ENCODE peak calls at places on chromosomes 16 and 17, in five cellular contexts. F, L, W, A and S are unnamed samples.

GRCh38 chr17:38591759-38592241 is 14.0 kb downstream of the SRCIN1 start:
- DNase-seq in W (peak), F (peak), A (no peak), L (no peak), S (no peak)

GRCh38 chr17:1584167-1584566 is 21.6 kb upstream of the PITPNA start:
- DNase-seq in A (no peak), F (no peak), L (no peak), W (no peak), S (no peak)

GRCh38 chr17:74417178-74418045 is 14.5 kb upstream of the GPRC5C start:
- DNase-seq in F (no peak), W (peak), L (peak), A (no peak), S (peak)

GRCh38 chr17:45172541-45173286 is 11.0 kb downstream of the HEXIM2 start:
- DNase-seq in L (peak), A (no peak), F (peak), W (peak), S (peak)

GRCh38 chr17:44608732-44609435 is 47.4 kb upstream of the MEIOC start:
- DNase-seq in F (peak), L (no peak), W (no peak), A (no peak), S (no peak)

GRCh38 chr16:65410801-65411200 is 288.9 kb upstream of the CDH11 start:
- DNase-seq in L (no peak), F (no peak), A (no peak), W (no peak), S (no peak)

GRCh38 chr16:86505185-86505898 is 5.0 kb upstream of the FOXF1 start:
- DNase-seq in F (no peak), A (no peak), L (no peak), W (peak), S (no peak)

GRCh38 chr17:49766918-49767530 is 3.1 kb upstream of the FAM117A start:
- DNase-seq in L (no peak), A (peak), W (no peak), F (no peak), S (no peak)

GRCh38 chr16:4682616-4683254 is 10.6 kb upstream of the NUDT16L1 start:
- DNase-seq in W (peak), F (peak), L (no peak), A (peak), S (no peak)

GRCh38 chr16:24372824-24373223 is 116.7 kb downstream of the CACNG3 start:
- DNase-seq in A (no peak), F (no peak), W (no peak), L (no peak), S (no peak)

GRCh38 chr17:43758497-43759174 is at the start of gene SOST:
- DNase-seq in F (no peak), L (no peak), W (peak), A (peak), S (no peak)

GRCh38 chr17:16287563-16288027 is 65.7 kb downstream of the CENPV start:
- DNase-seq in L (no peak), W (peak), A (peak), F (no peak), S (no peak)

GRCh38 chr17:82237083-82237745 is 8.4 kb downstream of the SLC16A3 start:
- DNase-seq in L (no peak), W (no peak), F (no peak), A (no peak), S (no peak)

GRCh38 chr17:58277107-58277506 is 3.6 kb downstream of the MPO start:
- DNase-seq in L (no peak), W (no peak), F (no peak), A (peak), S (peak)

GRCh38 chr17:3950584-3950983 is 13.7 kb downstream of the ATP2A3 start:
- DNase-seq in L (no peak), F (no peak), W (no peak), A (no peak), S (no peak)

GRCh38 chr17:45241315-45242011 is 19.8 kb downstream of the FMNL1 start:
- DNase-seq in F (peak), L (no peak), W (no peak), A (no peak), S (no peak)

GRCh38 chr16:16052916-16053315 is 103.5 kb downstream of the ABCC1 start:
- DNase-seq in A (no peak), F (no peak), L (no peak), W (no peak), S (no peak)

GRCh38 chr16:83164816-83165215 is 538.0 kb downstream of the CDH13 start:
- DNase-seq in L (no peak), F (no peak), A (no peak), W (no peak), S (no peak)

GRCh38 chr17:29615492-29616299 is 7.0 kb downstream of the CORO6 start:
- DNase-seq in A (peak), F (peak), L (peak), W (peak), S (no peak)

GRCh38 chr16:3046506-3047386 is at the start of gene MMP25:
- DNase-seq in F (peak), L (no peak), A (no peak), W (peak), S (no peak)

GRCh38 chr17:81250286-81251090 is 11.4 kb downstream of the NDUFAF8 start:
- DNase-seq in W (no peak), A (no peak), F (no peak), L (no peak), S (no peak)

GRCh38 chr17:13244511-13244910 is 226.7 kb upstream of the ELAC2 start:
- DNase-seq in A (no peak), L (no peak), W (no peak), F (no peak), S (no peak)

GRCh38 chr17:63332286-63332685 is 113.8 kb downstream of the CYB561 start:
- DNase-seq in F (no peak), W (no peak), L (no peak), A (no peak), S (no peak)

GRCh38 chr17:76481091-76481655 is 13.8 kb downstream of the AANAT start:
- DNase-seq in W (peak), L (no peak), F (no peak), A (no peak), S (no peak)

GRCh38 chr16:29686740-29687327 is 7.9 kb downstream of the QPRT start:
- DNase-seq in W (no peak), A (no peak), L (no peak), F (no peak), S (no peak)

GRCh38 chr16:2766430-2767139 is 10.5 kb downstream of the ELOB start:
- DNase-seq in L (no peak), A (no peak), F (no peak), W (no peak), S (no peak)

GRCh38 chr17:35373532-35373983 is at the start of gene SLFN11:
- DNase-seq in A (peak), W (peak), L (peak), F (peak), S (no peak)

GRCh38 chr16:46908540-46909372 is 24.6 kb downstream of the GPT2 start:
- DNase-seq in W (peak), L (peak), F (peak), A (peak), S (peak)

GRCh38 chr16:53726625-53727024 is 22.7 kb downstream of the FTO start:
- DNase-seq in W (no peak), A (peak), F (no peak), L (no peak), S (no peak)

GRCh38 chr17:49850772-49851386 is 3.0 kb upstream of the TAC4 start:
- DNase-seq in L (no peak), W (peak), F (peak), A (no peak), S (no peak)

GRCh38 chr17:35313875-35314409 is 59.5 kb downstream of the SLFN11 start:
- DNase-seq in F (peak), W (no peak), A (no peak), L (no peak), S (no peak)

GRCh38 chr17:21177401-21177800 is 36.6 kb downstream of the TMEM11 start:
- DNase-seq in A (no peak), L (no peak), W (no peak), F (peak), S (no peak)

GRCh38 chr16:85945424-85945751 is 46.4 kb downstream of the IRF8 start:
- DNase-seq in A (no peak), F (no peak), L (no peak), W (no peak), S (no peak)

GRCh38 chr16:68265078-68265925 is 976 bp downstream of the SLC7A6 start:
- DNase-seq in L (peak), W (peak), A (peak), F (peak), S (peak)

GRCh38 chr16:77433146-77433545 is 1.7 kb downstream of the ADAMTS18 start:
- DNase-seq in F (no peak), W (no peak), L (no peak), A (no peak), S (no peak)

GRCh38 chr17:63497708-63498483 is 21.0 kb downstream of the ACE start:
- DNase-seq in W (peak), A (peak), L (no peak), F (peak), S (peak)

GRCh38 chr17:9457005-9457404 is 118.6 kb downstream of the STX8 start:
- DNase-seq in A (no peak), W (no peak), L (no peak), F (no peak), S (no peak)

GRCh38 chr17:9451919-9452318 is 123.7 kb downstream of the STX8 start:
- DNase-seq in L (peak), A (no peak), W (no peak), F (no peak), S (no peak)

GRCh38 chr17:9456265-9456664 is 119.4 kb downstream of the STX8 start:
- DNase-seq in L (no peak), F (no peak), W (no peak), A (peak), S (no peak)
- TF ChIP-seq MAX in L (no peak), F (no peak), W (no peak), A (no peak), S (no peak)

DNA sequence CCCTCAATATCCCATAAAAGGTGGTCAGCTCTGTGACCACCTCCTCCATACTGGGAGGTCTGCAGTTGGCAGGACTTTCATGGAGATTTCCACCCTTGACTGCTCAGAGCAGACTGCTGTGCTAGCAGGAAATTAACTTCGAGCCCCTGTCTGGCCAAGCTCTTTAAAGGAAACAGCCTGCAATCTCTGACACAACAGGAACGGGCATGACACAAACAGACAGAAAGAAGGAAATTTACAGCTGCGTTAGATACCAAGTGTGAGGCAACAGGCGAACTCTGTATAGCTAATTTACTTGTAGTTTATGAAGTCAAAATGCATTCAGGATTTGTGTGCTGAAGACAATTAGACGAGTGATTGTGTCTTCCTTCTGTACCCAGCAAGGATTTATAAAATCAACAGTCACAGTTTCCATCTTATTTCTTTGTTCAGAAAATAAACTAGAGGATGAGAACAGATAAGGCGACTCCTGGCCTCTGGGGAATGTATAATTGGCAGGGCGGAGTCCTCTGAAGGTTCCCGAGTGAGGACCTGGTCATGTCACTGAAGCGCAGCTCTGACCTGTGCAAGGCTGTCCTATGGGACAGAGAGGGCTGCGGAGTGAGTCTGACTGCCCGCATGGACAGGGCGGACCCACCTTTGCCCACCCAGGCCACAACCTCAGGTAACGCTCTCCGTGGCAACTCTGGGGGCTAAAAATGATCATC is 16.1 kb downstream of the WIPI1 start:
- DNase-seq in W (peak), F (no peak), L (no peak), A (peak), S (no peak)
- TF ChIP-seq MAX in W (no peak), F (no peak), L (no peak), A (no peak), S (no peak)

GRCh38 chr16:50297301-50298074 is 31.1 kb downstream of the ADCY7 start:
- DNase-seq in A (no peak), F (peak), W (no peak), L (no peak), S (no peak)
- TF ChIP-seq MAX in A (no peak), F (no peak), W (no peak), L (no peak), S (no peak)

GRCh38 chr17:61323015-61323379 is 76.6 kb upstream of the TBX2 start:
- DNase-seq in L (no peak), F (no peak), W (no peak), A (no peak), S (no peak)
- TF ChIP-seq MAX in L (no peak), F (no peak), W (no peak), A (no peak), S (no peak)